ENCODE peak calls at places on chromosome 22, in eight cellular contexts. Q is activated T-helper 17 cell treated with anti-CD3 and anti-CD28 coated beads, Interleukin-2, amount 50 U/mL, for 72 hours; Y is stimulated activated naive CD8-positive, alpha-beta T cell treated with anti-CD3 and anti-CD28 coated beads, Interleukin-15, amount 100 ng/mL, for 72 hours; S is right cardiac atrium; J is HepG2; E is left lobe of liver; T is left lung; K is RWPE2. X is an unnamed sample.

GRCh38 chr22:22463855-22464540 is 44.5 kb downstream of the ZNF280B start:
- ATAC-seq in Q (peak), Y (peak), S (peak), J (peak), E (peak), T (peak), K (peak), X (no peak)

GRCh38 chr22:43829904-43830851 is 18.1 kb upstream of the EFCAB6 start:
- ATAC-seq in Q (no peak), Y (no peak), S (peak), J (no peak), E (peak), T (no peak), K (no peak), X (no peak)

GRCh38 chr22:33332538-33332937 is 274.4 kb upstream of the SYN3 start:
- ATAC-seq in Q (no peak), Y (no peak), S (no peak), J (peak), E (no peak), T (no peak), K (no peak), X (no peak)

GRCh38 chr22:49896201-49896600 is 22.0 kb downstream of the ALG12 start:
- ATAC-seq in Q (no peak), Y (no peak), S (no peak), J (no peak), E (no peak), T (no peak), K (no peak), X (no peak)

GRCh38 chr22:44019846-44020245 is 4.3 kb upstream of the PARVB start:
- ATAC-seq in Q (no peak), Y (no peak), S (peak), J (no peak), E (no peak), T (no peak), K (no peak), X (no peak)

GRCh38 chr22:20567371-20567847 is 60.0 kb downstream of the MED15 start:
- ATAC-seq in Q (no peak), Y (no peak), S (no peak), J (no peak), E (no peak), T (peak), K (peak), X (no peak)

GRCh38 chr22:41247703-41248102 is 7.0 kb upstream of the CHADL start:
- ATAC-seq in Q (no peak), Y (no peak), S (peak), J (no peak), E (peak), T (no peak), K (no peak), X (no peak)

GRCh38 chr22:23088199-23088604 is 17.9 kb downstream of the GNAZ start:
- ATAC-seq in Q (peak), Y (no peak), S (no peak), J (no peak), E (no peak), T (no peak), K (no peak), X (no peak)

GRCh38 chr22:46044718-46045458 is 67.9 kb upstream of the WNT7B start:
- ATAC-seq in Q (peak), Y (peak), S (peak), J (no peak), E (peak), T (peak), K (no peak), X (peak)

GRCh38 chr22:35548762-35549106 is 8.1 kb downstream of the RASD2 start:
- ATAC-seq in Q (no peak), Y (no peak), S (no peak), J (no peak), E (no peak), T (no peak), K (no peak), X (no peak)

GRCh38 chr22:44942056-44942455 is 67.7 kb downstream of the PHF21B start:
- ATAC-seq in Q (no peak), Y (no peak), S (no peak), J (no peak), E (no peak), T (no peak), K (no peak), X (no peak)

GRCh38 chr22:25514436-25514835 is 50.0 kb upstream of the GRK3 start:
- ATAC-seq in Q (no peak), Y (no peak), S (no peak), J (no peak), E (no peak), T (no peak), K (peak), X (no peak)

GRCh38 chr22:24112188-24112587 is 69.1 kb upstream of the SUSD2 start:
- ATAC-seq in Q (no peak), Y (no peak), S (no peak), J (no peak), E (no peak), T (peak), K (no peak), X (no peak)

GRCh38 chr22:20588843-20589581 is 81.6 kb downstream of the MED15 start:
- ATAC-seq in Q (peak), Y (peak), S (no peak), J (peak), E (no peak), T (no peak), K (peak), X (peak)

GRCh38 chr22:44254811-44255210 is 57.9 kb downstream of the SHISAL1 start:
- ATAC-seq in Q (no peak), Y (no peak), S (no peak), J (no peak), E (no peak), T (no peak), K (no peak), X (no peak)

GRCh38 chr22:24964441-24964840 is 11.9 kb downstream of the KIAA1671 start:
- ATAC-seq in Q (no peak), Y (no peak), S (peak), J (no peak), E (no peak), T (no peak), K (no peak), X (no peak)

GRCh38 chr22:47218671-47219070 is 456.2 kb downstream of the TBC1D22A start:
- ATAC-seq in Q (no peak), Y (no peak), S (no peak), J (no peak), E (no peak), T (no peak), K (no peak), X (no peak)

GRCh38 chr22:50205781-50206569 is 5.2 kb downstream of the SELENOO start:
- ATAC-seq in Q (no peak), Y (no peak), S (no peak), J (no peak), E (peak), T (no peak), K (no peak), X (no peak)

GRCh38 chr22:46738642-46738960 is 549 bp upstream of the CERK start:
- ATAC-seq in Q (no peak), Y (no peak), S (no peak), J (peak), E (no peak), T (no peak), K (no peak), X (no peak)

GRCh38 chr22:21688706-21689381 is 23.0 kb downstream of the PPIL2 start:
- ATAC-seq in Q (no peak), Y (no peak), S (peak), J (peak), E (peak), T (no peak), K (peak), X (peak)

GRCh38 chr22:33873186-33873585 is 47.1 kb downstream of the LARGE1 start:
- ATAC-seq in Q (no peak), Y (no peak), S (peak), J (no peak), E (peak), T (peak), K (no peak), X (no peak)

GRCh38 chr22:45208993-45209838 is 31.5 kb downstream of the KIAA0930 start:
- ATAC-seq in Q (peak), Y (peak), S (no peak), J (peak), E (peak), T (no peak), K (peak), X (no peak)

GRCh38 chr22:42920101-42920820 is 63.2 kb upstream of the ARFGAP3 start:
- ATAC-seq in Q (no peak), Y (no peak), S (no peak), J (no peak), E (peak), T (peak), K (peak), X (no peak)

GRCh38 chr22:24834845-24835570 is 29.0 kb downstream of the SGSM1 start:
- ATAC-seq in Q (no peak), Y (no peak), S (peak), J (peak), E (peak), T (peak), K (peak), X (peak)

GRCh38 chr22:32444068-32444467 is 20.2 kb downstream of the BPIFC start:
- ATAC-seq in Q (no peak), Y (no peak), S (no peak), J (peak), E (peak), T (peak), K (peak), X (no peak)

GRCh38 chr22:45683680-45684079 is 12.0 kb downstream of the ATXN10 start:
- ATAC-seq in Q (no peak), Y (no peak), S (no peak), J (no peak), E (no peak), T (no peak), K (no peak), X (no peak)

GRCh38 chr22:27827586-27828213 is 26.1 kb upstream of the MN1 start:
- ATAC-seq in Q (no peak), Y (no peak), S (peak), J (no peak), E (no peak), T (no peak), K (no peak), X (no peak)

GRCh38 chr22:23218867-23219251 is 38.5 kb downstream of the BCR start:
- ATAC-seq in Q (no peak), Y (no peak), S (peak), J (peak), E (no peak), T (peak), K (no peak), X (no peak)

GRCh38 chr22:49330421-49331222 is 497.1 kb downstream of the BRD1 start:
- ATAC-seq in Q (no peak), Y (no peak), S (no peak), J (no peak), E (no peak), T (no peak), K (no peak), X (no peak)

X was measured in stimulated activated memory B cell treated with anti-CD40 and anti-IgM and Interleukin-4, amounts not matched to agents 10 μg/mL and 1 μg/mL and 100 μg/mL, for 72 hours.